ENCODE peak calls at places on chromosome 4, in six cellular contexts. T is hippocampal formation; B is HT1080; R is stimulated activated CD4-positive, alpha-beta T cell treated with anti-CD3 and anti-CD28 coated beads, Interleukin-15, amount 100 ng/mL, for 1 hour; D is MV-4-11; X is tibial nerve. U is an unnamed sample.
A peak's percentile ranks its signal among the peaks of the same experiment; 100 is the strongest.

GRCh38 chr4:185518494-185518893 is 16.8 kb downstream of the PDLIM3 start:
- DNase-seq in T (no peak), B (no peak), R (no peak), D (no peak), X (no peak), U (no peak)

GRCh38 chr4:954211-955020 is 19.0 kb downstream of the DGKQ start:
- DNase-seq in T (no peak), B (no peak), R (no peak), D (no peak), X (no peak), U (no peak)

GRCh38 chr4:185457136-185457535 is 14.4 kb downstream of the CCDC110 start:
- DNase-seq in T (no peak), B (peak; percentile 28), R (no peak), D (no peak), X (no peak), U (no peak)

GRCh38 chr4:89312066-89312465 is 4.5 kb upstream of the GPRIN3 start:
- DNase-seq in T (no peak), B (no peak), R (no peak), D (no peak), X (no peak), U (no peak)

GRCh38 chr4:122874194-122874593 is 47.6 kb downstream of the FGF2 start:
- DNase-seq in T (no peak), B (peak; percentile 61), R (no peak), D (peak; percentile 21), X (no peak), U (peak; percentile 82)

GRCh38 chr4:5444918-5445517 is 263.3 kb downstream of the EVC2 start:
- DNase-seq in T (no peak), B (no peak), R (no peak), D (no peak), X (no peak), U (no peak)

GRCh38 chr4:55385201-55385649 is 10.5 kb upstream of the TMEM165 start:
- DNase-seq in T (no peak), B (no peak), R (no peak), D (no peak), X (no peak), U (no peak)

GRCh38 chr4:19850909-19851308 is 400.8 kb upstream of the SLIT2 start:
- DNase-seq in T (no peak), B (peak; percentile 94), R (no peak), D (no peak), X (no peak), U (peak; percentile 95)